ENCODE peak calls at places on chromosomes 13 and 19, in nine cellular contexts. One of them, this sample, is unnamed.

GRCh38 chr13:69280399-69280798 is 827.2 kb upstream of the ATXN8OS start:
- DNase-seq in fibroblast of the conjunctiva: no peak
- DNase-seq in mesendoderm: no peak
- DNase-seq in choroid plexus epithelial cell: no peak
- DNase-seq in memory B cell: no peak
- DNase-seq in activated CD4-positive, alpha-beta T cell treated with anti-CD3 and anti-CD28 coated beads, Interleukin-2, amount 50 U/mL, for 1 hour: no peak
- DNase-seq in D341Med: no peak
- DNase-seq in H9: no peak
- DNase-seq in A673: no peak
- DNase-seq in this sample: no peak

GRCh38 chr19:7391218-7391670 is 42.5 kb downstream of the ARHGEF18 start:
- DNase-seq in fibroblast of the conjunctiva: no peak
- DNase-seq in mesendoderm: no peak
- DNase-seq in choroid plexus epithelial cell: peak; percentile 58
- DNase-seq in memory B cell: no peak
- DNase-seq in activated CD4-positive, alpha-beta T cell treated with anti-CD3 and anti-CD28 coated beads, Interleukin-2, amount 50 U/mL, for 1 hour: no peak
- DNase-seq in D341Med: no peak
- DNase-seq in H9: no peak
- DNase-seq in A673: no peak
- DNase-seq in this sample: no peak

GRCh38 chr19:16306728-16307402 is 17.8 kb upstream of the KLF2 start:
- DNase-seq in fibroblast of the conjunctiva: no peak
- DNase-seq in mesendoderm: no peak
- DNase-seq in choroid plexus epithelial cell: no peak
- DNase-seq in memory B cell: no peak
- DNase-seq in activated CD4-positive, alpha-beta T cell treated with anti-CD3 and anti-CD28 coated beads, Interleukin-2, amount 50 U/mL, for 1 hour: no peak
- DNase-seq in D341Med: peak; percentile 35
- DNase-seq in H9: no peak
- DNase-seq in A673: no peak
- DNase-seq in this sample: no peak

GRCh38 chr19:38769635-38770211 is 3.6 kb downstream of the LGALS7 start:
- DNase-seq in fibroblast of the conjunctiva: peak; percentile 67
- DNase-seq in mesendoderm: peak; percentile 73
- DNase-seq in choroid plexus epithelial cell: peak; percentile 89
- DNase-seq in memory B cell: peak; percentile 97
- DNase-seq in activated CD4-positive, alpha-beta T cell treated with anti-CD3 and anti-CD28 coated beads, Interleukin-2, amount 50 U/mL, for 1 hour: peak; percentile 89
- DNase-seq in D341Med: peak; percentile 79
- DNase-seq in H9: peak; percentile 85
- DNase-seq in A673: peak; percentile 76
- DNase-seq in this sample: no peak

GRCh38 chr19:572891-573825 is 762 bp downstream of the BSG start:
- DNase-seq in fibroblast of the conjunctiva: no peak
- DNase-seq in mesendoderm: peak; percentile 74
- DNase-seq in choroid plexus epithelial cell: peak; percentile 65
- DNase-seq in memory B cell: no peak
- DNase-seq in activated CD4-positive, alpha-beta T cell treated with anti-CD3 and anti-CD28 coated beads, Interleukin-2, amount 50 U/mL, for 1 hour: no peak
- DNase-seq in D341Med: peak; percentile 85
- DNase-seq in H9: peak; percentile 36
- DNase-seq in A673: peak; percentile 61
- DNase-seq in this sample: peak; percentile 81

GRCh38 chr13:33388254-33388998 is 102.9 kb upstream of the STARD13 start:
- DNase-seq in fibroblast of the conjunctiva: no peak
- DNase-seq in mesendoderm: no peak
- DNase-seq in choroid plexus epithelial cell: no peak
- DNase-seq in memory B cell: no peak
- DNase-seq in activated CD4-positive, alpha-beta T cell treated with anti-CD3 and anti-CD28 coated beads, Interleukin-2, amount 50 U/mL, for 1 hour: no peak
- DNase-seq in D341Med: no peak
- DNase-seq in H9: no peak
- DNase-seq in A673: no peak
- DNase-seq in this sample: peak; percentile 16

GRCh38 chr19:42246143-42246868 is 3.9 kb upstream of the GSK3A start:
- DNase-seq in fibroblast of the conjunctiva: peak; percentile 60
- DNase-seq in mesendoderm: peak; percentile 82
- DNase-seq in choroid plexus epithelial cell: peak; percentile 83
- DNase-seq in memory B cell: no peak
- DNase-seq in activated CD4-positive, alpha-beta T cell treated with anti-CD3 and anti-CD28 coated beads, Interleukin-2, amount 50 U/mL, for 1 hour: no peak
- DNase-seq in D341Med: peak; percentile 74
- DNase-seq in H9: peak; percentile 74
- DNase-seq in A673: peak; percentile 85
- DNase-seq in this sample: peak; percentile 69

GRCh38 chr19:41784337-41785239 is 11.8 kb upstream of the CEACAM3 start:
- DNase-seq in fibroblast of the conjunctiva: no peak
- DNase-seq in mesendoderm: no peak
- DNase-seq in choroid plexus epithelial cell: no peak
- DNase-seq in memory B cell: no peak
- DNase-seq in activated CD4-positive, alpha-beta T cell treated with anti-CD3 and anti-CD28 coated beads, Interleukin-2, amount 50 U/mL, for 1 hour: no peak
- DNase-seq in D341Med: no peak
- DNase-seq in H9: no peak
- DNase-seq in A673: no peak
- DNase-seq in this sample: no peak

GRCh38 chr19:19514215-19514633 is 1.1 kb downstream of the TSSK6 start:
- DNase-seq in fibroblast of the conjunctiva: peak; percentile 29
- DNase-seq in mesendoderm: no peak
- DNase-seq in choroid plexus epithelial cell: peak; percentile 75
- DNase-seq in memory B cell: no peak
- DNase-seq in activated CD4-positive, alpha-beta T cell treated with anti-CD3 and anti-CD28 coated beads, Interleukin-2, amount 50 U/mL, for 1 hour: no peak
- DNase-seq in D341Med: no peak
- DNase-seq in H9: no peak
- DNase-seq in A673: no peak
- DNase-seq in this sample: no peak

GRCh38 chr19:4064551-4065260 is 2.0 kb downstream of the ZBTB7A start:
- DNase-seq in fibroblast of the conjunctiva: no peak
- DNase-seq in mesendoderm: peak; percentile 53
- DNase-seq in choroid plexus epithelial cell: no peak
- DNase-seq in memory B cell: peak; percentile 48
- DNase-seq in activated CD4-positive, alpha-beta T cell treated with anti-CD3 and anti-CD28 coated beads, Interleukin-2, amount 50 U/mL, for 1 hour: peak; percentile 34
- DNase-seq in D341Med: peak; percentile 65
- DNase-seq in H9: peak; percentile 38
- DNase-seq in A673: peak; percentile 62
- DNase-seq in this sample: peak; percentile 58

GRCh38 chr19:4077800-4078683 is 11.3 kb upstream of the ZBTB7A start:
- DNase-seq in fibroblast of the conjunctiva: no peak
- DNase-seq in mesendoderm: peak; percentile 39
- DNase-seq in choroid plexus epithelial cell: no peak
- DNase-seq in memory B cell: peak; percentile 31
- DNase-seq in activated CD4-positive, alpha-beta T cell treated with anti-CD3 and anti-CD28 coated beads, Interleukin-2, amount 50 U/mL, for 1 hour: peak; percentile 34
- DNase-seq in D341Med: no peak
- DNase-seq in H9: no peak
- DNase-seq in A673: no peak
- DNase-seq in this sample: no peak